ENCODE peak calls at places on chromosomes 5 and 9, in six cellular contexts. W is GM13976, I is body of pancreas, D is GM23338, M is T-helper 1 cell, Z is A549. R is an unnamed sample.

GRCh38 chr5:91468643-91469422 is 85.7 kb upstream of the ARRDC3 start:
- DNase-seq in W (no peak), I (no peak), D (no peak), M (no peak), Z (no peak), R (no peak)

GRCh38 chr5:119333421-119333851 is 22.4 kb upstream of the TNFAIP8 start:
- DNase-seq in W (no peak), I (no peak), D (no peak), M (no peak), Z (no peak), R (no peak)

GRCh38 chr5:92145852-92146251 is 762.7 kb upstream of the ARRDC3 start:
- DNase-seq in W (no peak), I (no peak), D (no peak), M (no peak), Z (no peak), R (no peak)

GRCh38 chr9:81595887-81596558 is 93.3 kb downstream of the TLE1 start:
- DNase-seq in W (no peak), I (no peak), D (peak), M (no peak), Z (no peak), R (no peak)

GRCh38 chr9:126791406-126792230 is 13.2 kb upstream of the ZBTB43 start:
- DNase-seq in W (no peak), I (no peak), D (no peak), M (no peak), Z (peak), R (no peak)

GRCh38 chr5:68818870-68819269 is 274.9 kb upstream of the SLC30A5 start:
- DNase-seq in W (no peak), I (no peak), D (no peak), M (no peak), Z (no peak), R (no peak)

GRCh38 chr5:22734907-22735306 is 118.2 kb downstream of the CDH12 start:
- DNase-seq in W (no peak), I (no peak), D (no peak), M (no peak), Z (no peak), R (no peak)

GRCh38 chr5:179559280-179560252 is 9.2 kb downstream of the RUFY1 start:
- DNase-seq in W (peak), I (peak), D (peak), M (peak), Z (peak), R (peak)

GRCh38 chr5:144028058-144028457 is 142.4 kb downstream of the YIPF5 start:
- DNase-seq in W (no peak), I (peak), D (no peak), M (no peak), Z (no peak), R (no peak)

GRCh38 chr9:133160742-133161541 is 2.8 kb downstream of the GBGT1 start:
- DNase-seq in W (peak), I (peak), D (peak), M (no peak), Z (peak), R (no peak)

GRCh38 chr5:151565971-151566370 is 25.2 kb downstream of the FAT2 start:
- DNase-seq in W (no peak), I (no peak), D (no peak), M (no peak), Z (no peak), R (no peak)

GRCh38 chr9:109182940-109183798 is 16.1 kb upstream of the FRRS1L start:
- DNase-seq in W (peak), I (peak), D (peak), M (no peak), Z (peak), R (no peak)

GRCh38 chr9:134348404-134349155 is 22.3 kb downstream of the RXRA start:
- DNase-seq in W (no peak), I (no peak), D (no peak), M (no peak), Z (no peak), R (no peak)

GRCh38 chr5:138107213-138107612 is 23.4 kb downstream of the WNT8A start:
- DNase-seq in W (no peak), I (no peak), D (no peak), M (no peak), Z (no peak), R (no peak)

GRCh38 chr9:73611072-73611471 is 459.4 kb downstream of the ANXA1 start:
- DNase-seq in W (no peak), I (no peak), D (no peak), M (no peak), Z (no peak), R (no peak)

GRCh38 chr9:115883467-115884329 is 269.9 kb upstream of the PAPPA start:
- DNase-seq in W (no peak), I (peak), D (peak), M (no peak), Z (peak), R (no peak)

GRCh38 chr5:83124593-83124992 is 47.2 kb downstream of the XRCC4 start:
- DNase-seq in W (no peak), I (no peak), D (no peak), M (no peak), Z (no peak), R (no peak)

GRCh38 chr9:88258587-88258986 is 120.3 kb upstream of the SPATA31C2 start:
- DNase-seq in W (no peak), I (peak), D (no peak), M (no peak), Z (no peak), R (no peak)

R was measured in activated T-helper 9 cell treated with anti-CD3 and anti-CD28 coated beads, Interleukin-2, amount 50 U/mL, for 16 hours.